ENCODE peak calls at places on chromosome X, in five cellular contexts. B, C, A, U and K are unnamed samples.

GRCh38 chrX:153681175-153681574 is 6.6 kb upstream of the SLC6A8 start:
- DNase-seq in A (no peak), B (no peak), C (no peak), U (no peak), K (no peak)

GRCh38 chrX:149487292-149487691 is 17.8 kb downstream of the IDS start:
- DNase-seq in B (no peak), U (no peak), C (no peak), A (no peak), K (no peak)

GRCh38 chrX:49165901-49166881 is 3.6 kb downstream of the MAGIX start:
- DNase-seq in A (peak), C (peak), U (peak), B (peak), K (peak)

GRCh38 chrX:81489987-81490386 is 288.1 kb downstream of the SH3BGRL start:
- DNase-seq in B (peak), U (no peak), C (no peak), A (no peak), K (no peak)

GRCh38 chrX:87805829-87806490 is 288.4 kb downstream of the KLHL4 start:
- DNase-seq in C (no peak), B (peak), A (peak), U (no peak), K (peak)

GRCh38 chrX:120562569-120562926 is 1.8 kb upstream of the CUL4B start:
- DNase-seq in B (no peak), A (peak), C (no peak), U (no peak), K (no peak)

GRCh38 chrX:25531096-25531495 is 515.3 kb upstream of the ARX start:
- DNase-seq in B (peak), A (no peak), C (no peak), U (no peak), K (peak)

GRCh38 chrX:87626996-87627395 is 109.4 kb downstream of the KLHL4 start:
- DNase-seq in U (no peak), B (no peak), C (no peak), A (peak), K (no peak)

GRCh38 chrX:23742174-23742692 is 843 bp downstream of the ACOT9 start:
- DNase-seq in B (peak), C (peak), U (peak), A (peak), K (peak)

GRCh38 chrX:113980953-113981352 is 602.9 kb upstream of the HTR2C start:
- DNase-seq in C (no peak), U (no peak), B (no peak), A (no peak), K (no peak)

GRCh38 chrX:153411255-153411987 is at the start of gene ZFP92:
- DNase-seq in U (peak), A (peak), B (no peak), C (no peak), K (peak)

GRCh38 chrX:29726811-29727210 is 488.6 kb upstream of the MAGEB2 start:
- DNase-seq in C (no peak), U (no peak), B (no peak), A (no peak), K (no peak)

GRCh38 chrX:18701621-18702361 is 5.7 kb upstream of the PPEF1 start:
- DNase-seq in A (peak), U (no peak), C (no peak), B (peak), K (peak)

GRCh38 chrX:16946971-16947562 is 609 bp downstream of the REPS2 start:
- DNase-seq in A (no peak), B (no peak), C (no peak), U (peak), K (no peak)

GRCh38 chrX:6225307-6226052 is 3.2 kb downstream of the NLGN4X start:
- DNase-seq in C (no peak), B (no peak), A (no peak), U (no peak), K (no peak)

GRCh38 chrX:47540754-47541538 is 20.1 kb upstream of the ARAF start:
- DNase-seq in C (peak), A (peak), U (peak), B (peak), K (peak)

GRCh38 chrX:115690554-115691216 is 129.7 kb downstream of the PLS3 start:
- DNase-seq in B (peak), A (peak), C (peak), U (peak), K (peak)

GRCh38 chrX:20001615-20002014 is 10.8 kb upstream of the BCLAF3 start:
- DNase-seq in A (no peak), C (no peak), B (no peak), U (peak), K (no peak)

GRCh38 chrX:26783512-26784225 is 567.7 kb downstream of the MAGEB5 start:
- DNase-seq in C (no peak), B (peak), U (peak), A (peak), K (peak)

GRCh38 chrX:34877451-34877850 is 65.1 kb upstream of the FAM47B start:
- DNase-seq in B (peak), A (no peak), U (no peak), C (no peak), K (no peak)

GRCh38 chrX:75038925-75039324 is 113.7 kb upstream of the NEXMIF start:
- DNase-seq in B (peak), A (peak), C (no peak), U (no peak), K (peak)

GRCh38 chrX:25810202-25810601 is 327.9 kb upstream of the MAGEB18 start:
- DNase-seq in B (peak), C (no peak), A (peak), U (no peak), K (peak)

GRCh38 chrX:56759736-56760409 is 30.8 kb downstream of the NBDY start:
- DNase-seq in U (no peak), B (no peak), A (no peak), C (no peak), K (no peak)

GRCh38 chrX:149470960-149471359 is 34.1 kb downstream of the IDS start:
- DNase-seq in C (peak), U (peak), A (peak), B (peak), K (peak)

GRCh38 chrX:17374619-17375360 is at the start of gene NHS:
- DNase-seq in C (peak), B (peak), U (peak), A (peak), K (peak)

GRCh38 chrX:103175944-103176753 is 38.8 kb upstream of the BEX4 start:
- DNase-seq in C (peak), A (peak), U (peak), B (peak), K (peak)

GRCh38 chrX:70979136-70979762 is 48.4 kb upstream of the SLC7A3 start:
- DNase-seq in B (peak), A (peak), U (no peak), C (no peak), K (peak)

GRCh38 chrX:119870626-119871131 is 854 bp downstream of the RNF113A start:
- DNase-seq in U (peak), A (peak), B (no peak), C (no peak), K (peak)

GRCh38 chrX:150581093-150581775 is 12.8 kb downstream of the MTM1 start:
- DNase-seq in B (peak), A (peak), U (no peak), C (no peak), K (peak)

GRCh38 chrX:139739138-139739537 is 31.2 kb upstream of the MCF2 start:
- DNase-seq in C (no peak), U (no peak), A (peak), B (peak), K (peak)

GRCh38 chrX:110006826-110007375 is 4.0 kb downstream of the TMEM164 start:
- DNase-seq in U (no peak), A (no peak), C (no peak), B (peak), K (no peak)

GRCh38 chrX:38206036-38206435 is 14.6 kb downstream of the SRPX start:
- DNase-seq in A (no peak), U (no peak), C (no peak), B (peak), K (no peak)
- TF ChIP-seq CTCF in A (no peak), U (no peak), C (no peak), B (no peak), K (peak)

GRCh38 chrX:68919707-68920106 is 90.9 kb downstream of the EFNB1 start:
- DNase-seq in C (no peak), A (no peak), B (no peak), U (no peak), K (no peak)

GRCh38 chrX:68920541-68920940 is 91.7 kb downstream of the EFNB1 start:
- DNase-seq in B (peak), U (no peak), C (no peak), A (no peak), K (peak)

GRCh38 chrX:68916891-68917290 is 88.1 kb downstream of the EFNB1 start:
- DNase-seq in B (no peak), U (no peak), A (no peak), C (no peak), K (no peak)

GRCh38 chrX:68917799-68918198 is 89.0 kb downstream of the EFNB1 start:
- DNase-seq in U (no peak), A (no peak), B (no peak), C (no peak), K (no peak)

GRCh38 chrX:68918202-68918601 is 89.4 kb downstream of the EFNB1 start:
- DNase-seq in B (no peak), U (no peak), A (no peak), C (no peak), K (no peak)
- TF ChIP-seq CTCF in B (no peak), U (no peak), A (peak), C (peak), K (no peak)

GRCh38 chrX:43333543-43333942 is 322.6 kb upstream of the MAOA start:
- DNase-seq in B (no peak), C (no peak), A (peak), U (no peak), K (peak)
- TF ChIP-seq CTCF in B (no peak), C (no peak), A (no peak), U (no peak), K (no peak)

GRCh38 chrX:130330706-130331105 is 9.0 kb upstream of the SLC25A14 start:
- DNase-seq in A (peak), U (peak), C (no peak), B (peak), K (peak)
- TF ChIP-seq CTCF in A (peak), U (peak), C (peak), B (peak), K (peak)

DNA sequence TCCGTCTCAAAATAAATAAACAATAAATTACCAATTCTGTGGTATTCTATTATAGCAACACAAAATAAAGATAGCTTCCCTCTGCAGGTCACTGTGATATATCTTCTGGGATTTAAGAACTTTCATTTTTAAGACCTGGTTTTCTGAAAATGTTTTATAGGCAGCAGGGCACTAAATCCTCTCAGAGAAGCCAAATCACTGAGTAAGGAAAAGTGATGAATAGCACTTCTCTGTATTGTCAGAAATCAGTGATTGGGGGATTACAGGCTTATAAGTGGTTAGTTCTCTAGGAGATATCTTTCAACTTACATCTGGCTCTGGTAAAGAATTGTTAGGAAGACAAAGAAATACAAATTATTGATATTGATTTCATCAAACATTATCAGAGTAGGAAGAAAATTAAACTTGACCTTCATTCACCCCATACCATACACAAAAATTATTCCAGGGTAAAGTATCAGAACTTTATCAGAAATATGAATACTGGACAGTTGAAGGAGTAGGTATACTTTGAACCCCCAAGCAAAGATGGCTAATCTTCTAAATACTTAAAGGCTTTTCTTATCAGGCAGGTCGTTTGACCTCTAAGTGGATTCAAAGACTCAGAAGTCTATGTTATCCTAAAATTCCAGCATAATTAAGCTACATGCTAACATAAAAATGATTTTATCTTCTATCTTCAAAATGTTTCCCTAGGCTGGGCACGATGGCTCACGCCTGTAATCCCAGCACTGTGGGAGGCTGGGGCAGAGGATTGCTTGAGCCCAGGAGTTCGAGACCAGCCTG is 81.6 kb upstream of the USP9X start:
- DNase-seq in A (no peak), C (no peak), U (no peak), B (no peak), K (no peak)
- TF ChIP-seq CTCF in A (no peak), C (no peak), U (no peak), B (no peak), K (no peak)

DNA sequence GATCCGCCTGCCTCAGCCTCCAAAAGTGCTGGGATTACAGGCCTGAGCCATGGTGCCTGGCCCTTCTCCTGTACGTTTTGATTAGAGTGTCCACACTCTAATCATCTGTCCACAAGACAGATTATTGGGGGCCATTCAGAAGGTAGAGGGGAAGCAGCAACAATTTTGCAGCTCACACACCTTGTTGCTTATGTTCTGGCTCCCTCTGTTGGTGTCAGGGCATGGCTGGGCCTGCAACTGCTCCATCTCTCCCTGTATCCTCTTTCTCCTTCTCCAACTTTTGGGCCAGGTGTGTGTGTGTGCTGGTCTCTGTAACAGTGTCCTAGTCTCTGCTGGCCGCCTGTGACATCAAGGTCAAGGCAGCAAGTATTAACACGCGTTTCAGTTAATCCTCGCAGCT is 125.5 kb upstream of the MBNL3 start:
- DNase-seq in A (no peak), U (peak), B (peak), C (no peak), K (no peak)
- TF ChIP-seq CTCF in A (peak), U (peak), B (peak), C (no peak), K (peak)